ENCODE peak calls at places on chromosomes 12 and 14, in seven cellular contexts. T, I, O, E, Z, W and C are unnamed samples.

GRCh38 chr12:62865860-62866407 is 69.0 kb downstream of the PPM1H start:
- DNase-seq in T (no peak), I (no peak), O (no peak), E (no peak), Z (no peak), W (no peak), C (no peak)

GRCh38 chr12:93678779-93679178 is 1.6 kb downstream of the CRADD start:
- DNase-seq in T (no peak), I (no peak), O (no peak), E (no peak), Z (no peak), W (no peak), C (no peak)

GRCh38 chr12:64086946-64087345 is 135.2 kb downstream of the KICS2 start:
- DNase-seq in T (no peak), I (no peak), O (no peak), E (no peak), Z (no peak), W (no peak), C (no peak)

GRCh38 chr12:104064842-104065441 is 611 bp downstream of the HCFC2 start:
- DNase-seq in T (peak), I (no peak), O (peak), E (peak), Z (no peak), W (peak), C (peak)

GRCh38 chr14:22551597-22551982 is 37.4 kb downstream of the DAD1 start:
- DNase-seq in T (no peak), I (no peak), O (no peak), E (no peak), Z (no peak), W (no peak), C (no peak)

GRCh38 chr12:81953541-81953940 is 194.4 kb upstream of the PPFIA2 start:
- DNase-seq in T (no peak), I (no peak), O (no peak), E (no peak), Z (no peak), W (no peak), C (no peak)

GRCh38 chr12:101963703-101964102 is 86.3 kb downstream of the DRAM1 start:
- DNase-seq in T (no peak), I (no peak), O (no peak), E (no peak), Z (no peak), W (peak), C (no peak)

GRCh38 chr12:124827588-124828184 is 36.0 kb downstream of the SCARB1 start:
- DNase-seq in T (no peak), I (no peak), O (no peak), E (no peak), Z (no peak), W (no peak), C (no peak)

GRCh38 chr14:24251880-24252288 is 9.5 kb upstream of the TINF2 start:
- DNase-seq in T (no peak), I (no peak), O (no peak), E (no peak), Z (no peak), W (no peak), C (no peak)

GRCh38 chr12:127779301-127780045 is 487.5 kb upstream of the TMEM132C start:
- DNase-seq in T (no peak), I (no peak), O (no peak), E (no peak), Z (no peak), W (no peak), C (no peak)

GRCh38 chr12:75892779-75893408 is 138.7 kb downstream of the PHLDA1 start:
- DNase-seq in T (no peak), I (no peak), O (no peak), E (no peak), Z (peak), W (no peak), C (no peak)

GRCh38 chr12:106919910-106920544 is 35.7 kb upstream of the TMEM263 start:
- DNase-seq in T (peak), I (no peak), O (no peak), E (no peak), Z (peak), W (peak), C (no peak)

GRCh38 chr12:27163048-27163715 is 80.8 kb upstream of the C12orf71 start:
- DNase-seq in T (no peak), I (no peak), O (no peak), E (no peak), Z (no peak), W (no peak), C (no peak)

GRCh38 chr12:46983959-46984833 is 95.2 kb upstream of the PCED1B start:
- DNase-seq in T (peak), I (no peak), O (no peak), E (peak), Z (no peak), W (peak), C (no peak)

GRCh38 chr14:51293149-51293925 is 53.3 kb downstream of the TMX1 start:
- DNase-seq in T (peak), I (no peak), O (peak), E (no peak), Z (peak), W (peak), C (no peak)

GRCh38 chr14:68694516-68695235 is 98.2 kb downstream of the ZFP36L1 start:
- DNase-seq in T (no peak), I (no peak), O (no peak), E (no peak), Z (no peak), W (no peak), C (no peak)

GRCh38 chr12:42728287-42728686 is 138.7 kb upstream of the PRICKLE1 start:
- DNase-seq in T (no peak), I (no peak), O (no peak), E (no peak), Z (no peak), W (no peak), C (no peak)

GRCh38 chr14:49497725-49498348 is 88.3 kb downstream of the RPS29 start:
- DNase-seq in T (peak), I (peak), O (no peak), E (peak), Z (peak), W (peak), C (no peak)

GRCh38 chr12:69389836-69390235 is 30.3 kb downstream of the YEATS4 start:
- DNase-seq in T (no peak), I (no peak), O (no peak), E (no peak), Z (no peak), W (no peak), C (no peak)

GRCh38 chr12:125218952-125219351 is 153.7 kb downstream of the AACS start:
- DNase-seq in T (no peak), I (no peak), O (no peak), E (no peak), Z (no peak), W (no peak), C (no peak)

GRCh38 chr12:125172231-125172850 is 107.1 kb downstream of the AACS start:
- DNase-seq in T (no peak), I (no peak), O (no peak), E (no peak), Z (no peak), W (no peak), C (no peak)

GRCh38 chr12:5201554-5202243 is 158.0 kb downstream of the KCNA5 start:
- DNase-seq in T (no peak), I (no peak), O (peak), E (no peak), Z (no peak), W (no peak), C (no peak)

GRCh38 chr12:57093412-57094193 is 4.7 kb downstream of the NAB2 start:
- DNase-seq in T (no peak), I (no peak), O (peak), E (peak), Z (no peak), W (peak), C (peak)

GRCh38 chr12:52395761-52396434 is 10.2 kb downstream of the KRT82 start:
- DNase-seq in T (no peak), I (no peak), O (no peak), E (no peak), Z (no peak), W (peak), C (no peak)

GRCh38 chr12:11408096-11408495 is 12.7 kb upstream of the PRB2 start:
- DNase-seq in T (no peak), I (no peak), O (no peak), E (no peak), Z (no peak), W (no peak), C (no peak)

GRCh38 chr14:42047421-42048045 is 440.9 kb downstream of the LRFN5 start:
- DNase-seq in T (no peak), I (peak), O (no peak), E (no peak), Z (no peak), W (no peak), C (no peak)